ENCODE peak calls at places on chromosomes 16 and 17, in five cellular contexts. I, O, E, M and R are unnamed samples.

GRCh38 chr16:794853-795466 is 5.6 kb downstream of the GNG13 start:
- DNase-seq in I (no peak), O (no peak), E (no peak), M (no peak), R (no peak)

GRCh38 chr17:77285594-77286390 is 145.0 kb downstream of the SEC14L1 start:
- DNase-seq in I (peak; percentile 94), O (peak; percentile 68), E (no peak), M (no peak), R (no peak)

GRCh38 chr17:51657224-51657623 is 396.9 kb downstream of the UTP18 start:
- DNase-seq in I (no peak), O (no peak), E (no peak), M (no peak), R (peak; percentile 1)

GRCh38 chr17:60139438-60140285 is 10.1 kb upstream of the CA4 start:
- DNase-seq in I (peak; percentile 87), O (peak; percentile 77), E (no peak), M (peak; percentile 83), R (peak; percentile 50)

GRCh38 chr17:45131616-45132301 is 556 bp downstream of the PLCD3 start:
- DNase-seq in I (peak; percentile 80), O (peak; percentile 71), E (no peak), M (peak; percentile 82), R (peak; percentile 33)

GRCh38 chr17:48025904-48026502 is 11.6 kb downstream of the COPZ2 start:
- DNase-seq in I (no peak), O (peak; percentile 49), E (no peak), M (no peak), R (no peak)

GRCh38 chr17:77233635-77234334 is 93.0 kb downstream of the SEC14L1 start:
- DNase-seq in I (no peak), O (no peak), E (no peak), M (no peak), R (no peak)

GRCh38 chr17:49830605-49831004 is 17.3 kb downstream of the TAC4 start:
- DNase-seq in I (no peak), O (no peak), E (no peak), M (no peak), R (no peak)

GRCh38 chr16:11651796-11652195 is 16.5 kb upstream of the SNN start:
- DNase-seq in I (no peak), O (no peak), E (no peak), M (no peak), R (no peak)

GRCh38 chr16:77376358-77376757 is 58.5 kb downstream of the ADAMTS18 start:
- DNase-seq in I (no peak), O (peak; percentile 19), E (no peak), M (no peak), R (peak; percentile 21)

GRCh38 chr17:63395075-63395815 is 50.9 kb downstream of the CYB561 start:
- DNase-seq in I (no peak), O (no peak), E (no peak), M (no peak), R (no peak)

GRCh38 chr17:17054636-17055035 is 12.4 kb downstream of the MPRIP start:
- DNase-seq in I (peak; percentile 16), O (no peak), E (no peak), M (peak; percentile 3), R (no peak)

GRCh38 chr16:15837761-15838160 is 19.1 kb downstream of the MYH11 start:
- DNase-seq in I (no peak), O (no peak), E (no peak), M (no peak), R (no peak)

GRCh38 chr17:37643829-37644228 is 583 bp upstream of the DDX52 start:
- DNase-seq in I (no peak), O (no peak), E (no peak), M (no peak), R (no peak)

GRCh38 chr16:29876578-29877249 is 13.7 kb upstream of the CDIPT start:
- DNase-seq in I (no peak), O (no peak), E (no peak), M (no peak), R (no peak)

GRCh38 chr17:9021158-9021984 is at the start of gene NTN1:
- DNase-seq in I (peak; percentile 72), O (peak; percentile 38), E (no peak), M (peak; percentile 53), R (peak; percentile 29)

GRCh38 chr16:56866955-56867830 is 2.2 kb downstream of the SLC12A3 start:
- DNase-seq in I (no peak), O (peak; percentile 54), E (no peak), M (no peak), R (peak; percentile 19)

GRCh38 chr17:67260051-67260987 is 15.3 kb upstream of the HELZ start:
- DNase-seq in I (peak; percentile 69), O (peak; percentile 52), E (no peak), M (peak; percentile 50), R (no peak)

GRCh38 chr16:76222853-76223252 is 54.3 kb upstream of the CNTNAP4 start:
- DNase-seq in I (no peak), O (no peak), E (no peak), M (no peak), R (no peak)

GRCh38 chr16:3152273-3153076 is 17.6 kb downstream of the ZNF213 start:
- DNase-seq in I (peak; percentile 87), O (peak; percentile 95), E (no peak), M (peak; percentile 91), R (peak; percentile 82)

GRCh38 chr16:1941924-1942809 is 832 bp downstream of the MSRB1 start:
- DNase-seq in I (peak; percentile 67), O (peak; percentile 50), E (no peak), M (no peak), R (no peak)

GRCh38 chr16:53501216-53501859 is 1.7 kb downstream of the AKTIP start:
- DNase-seq in I (no peak), O (no peak), E (no peak), M (no peak), R (no peak)

GRCh38 chr16:66578596-66579531 is at the start of gene CMTM2:
- DNase-seq in I (no peak), O (no peak), E (no peak), M (peak; percentile 48), R (no peak)

GRCh38 chr16:3829631-3830536 is 50.6 kb downstream of the CREBBP start:
- DNase-seq in I (no peak), O (no peak), E (no peak), M (no peak), R (no peak)

GRCh38 chr16:8026450-8026849 is 563.9 kb downstream of the TMEM114 start:
- DNase-seq in I (no peak), O (no peak), E (no peak), M (no peak), R (no peak)

GRCh38 chr16:67235816-67236547 is 9.1 kb downstream of the TMEM208 start:
- DNase-seq in I (no peak), O (no peak), E (no peak), M (no peak), R (peak; percentile 36)

GRCh38 chr16:78817442-78817829 is 718.0 kb downstream of the WWOX start:
- DNase-seq in I (no peak), O (no peak), E (no peak), M (no peak), R (no peak)
- H3K4me1 ChIP-seq in I (no peaks in the 10 kb centered on the region), O (no peaks in the 10 kb centered on the region), E (peaks cover 3% of the 10 kb centered on the region), M (peaks cover 19% of the 10 kb centered on the region), R (no peaks in the 10 kb centered on the region)

GRCh38 chr16:50173318-50173717 is 20.2 kb downstream of the TENT4B start:
- DNase-seq in I (no peak), O (no peak), E (no peak), M (no peak), R (no peak)
- H3K4me1 ChIP-seq in I (peaks cover 19% of the 10 kb centered on the region), O (no peaks in the 10 kb centered on the region), E (peaks cover 6% of the 10 kb centered on the region), M (peaks cover 1% of the 10 kb centered on the region), R (peaks cover 9% of the 10 kb centered on the region)

GRCh38 chr17:78893684-78894083 is 9.3 kb downstream of the CEP295NL start:
- DNase-seq in I (no peak), O (no peak), E (no peak), M (no peak), R (no peak)
- H3K4me1 ChIP-seq in I (peaks cover 60% of the 10 kb centered on the region), O (peaks cover 3% of the 10 kb centered on the region), E (peaks cover 9% of the 10 kb centered on the region), M (peaks cover 45% of the 10 kb centered on the region), R (peaks cover 20% of the 10 kb centered on the region)

DNA sequence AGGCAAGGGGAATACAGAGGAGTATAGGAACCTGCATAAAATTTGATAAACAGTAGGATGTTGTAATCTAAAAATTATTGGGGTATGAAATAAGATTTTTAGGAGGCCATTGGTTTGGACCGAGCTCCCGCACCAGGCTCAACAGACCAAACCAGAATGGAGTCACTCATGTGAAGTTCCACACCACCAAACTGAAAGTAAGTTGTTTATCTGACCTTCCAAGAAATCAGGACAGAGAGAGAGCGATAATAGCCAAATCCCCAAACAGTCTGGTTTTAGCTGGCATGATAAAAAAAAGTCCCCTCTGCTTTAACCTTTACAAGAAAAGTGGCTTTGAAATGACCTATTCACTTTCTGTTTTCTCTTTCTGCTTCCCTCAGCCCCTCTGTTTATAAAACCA is 45.7 kb upstream of the SIAH1 start:
- DNase-seq in I (no peak), O (no peak), E (no peak), M (no peak), R (no peak)
- H3K4me1 ChIP-seq in I (no peaks in the 10 kb centered on the region), O (no peaks in the 10 kb centered on the region), E (no peaks in the 10 kb centered on the region), M (peaks cover 3% of the 10 kb centered on the region), R (no peaks in the 10 kb centered on the region)

DNA sequence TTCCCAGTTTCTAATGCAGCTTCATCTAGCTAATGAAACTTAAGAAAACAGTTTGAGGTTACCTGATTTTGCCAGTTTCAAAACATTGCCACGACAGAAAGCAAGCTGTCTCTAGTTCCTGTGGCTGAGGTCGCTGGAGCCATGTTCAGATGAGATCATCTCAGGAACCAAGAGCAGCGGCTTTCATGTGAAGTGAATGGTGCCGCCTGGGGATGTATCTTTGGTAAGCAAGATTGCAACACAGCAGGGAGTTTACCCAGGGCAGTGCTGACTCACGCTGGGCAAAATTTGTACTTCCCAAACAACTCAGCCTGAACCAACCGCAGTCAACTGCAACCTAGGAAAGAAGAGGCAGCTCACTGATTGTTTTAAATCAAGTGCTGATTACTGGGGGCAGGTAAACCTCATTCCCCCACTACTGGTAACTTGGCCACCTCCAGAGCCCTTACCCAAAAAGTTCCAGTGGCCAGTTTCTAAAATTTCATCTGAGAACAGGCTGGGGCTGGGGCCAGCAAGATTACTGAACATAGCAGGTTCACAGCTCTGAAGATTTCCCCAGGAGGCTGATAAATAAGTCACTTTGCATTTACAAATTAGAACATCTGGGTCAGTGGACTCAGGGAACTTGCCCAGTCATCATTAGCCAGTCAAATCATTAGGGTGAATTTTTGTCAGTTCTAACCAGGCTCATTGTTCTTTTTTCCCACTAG is at the start of gene RFFL:
- DNase-seq in I (peak; percentile 85), O (peak; percentile 90), E (peak; percentile 63), M (peak; percentile 70), R (peak; percentile 93)
- H3K4me1 ChIP-seq in I (peaks cover 10% of the 10 kb centered on the region), O (peaks cover 7% of the 10 kb centered on the region), E (peaks cover 12% of the 10 kb centered on the region), M (no peaks in the 10 kb centered on the region), R (peaks cover 42% of the 10 kb centered on the region)

GRCh38 chr16:23060458-23061320 is 88.6 kb downstream of the USP31 start:
- DNase-seq in I (no peak), O (peak; percentile 70), E (no peak), M (peak; percentile 74), R (peak; percentile 43)

GRCh38 chr16:23059433-23059832 is 89.8 kb downstream of the USP31 start:
- DNase-seq in I (no peak), O (no peak), E (no peak), M (no peak), R (no peak)

GRCh38 chr16:23058576-23058975 is 90.7 kb downstream of the USP31 start:
- DNase-seq in I (no peak), O (no peak), E (no peak), M (no peak), R (no peak)

GRCh38 chr16:23055481-23055880 is 93.8 kb downstream of the USP31 start:
- DNase-seq in I (no peak), O (no peak), E (no peak), M (no peak), R (no peak)

GRCh38 chr16:23057013-23057596 is 92.1 kb downstream of the USP31 start:
- DNase-seq in I (no peak), O (no peak), E (no peak), M (no peak), R (no peak)
- H3K4me1 ChIP-seq in I (no peaks in the 10 kb centered on the region), O (no peaks in the 10 kb centered on the region), E (no peaks in the 10 kb centered on the region), M (no peaks in the 10 kb centered on the region), R (no peaks in the 10 kb centered on the region)